ENCODE peak calls at places on chromosomes 13 and 19, in five cellular contexts. E is mesenchymal stem cell, C is mesendoderm, W is H1, T is neuronal stem cell. X is an unnamed sample.

GRCh38 chr19:3528539-3529211 is 10.3 kb upstream of the TEKTIP1 start:
- DNase-seq in W (no peak), E (no peak), T (no peak), C (no peak), X (no peak)

GRCh38 chr19:52993342-52994178 is 20.2 kb upstream of the ERVV-1 start:
- DNase-seq in C (peak), T (peak), W (no peak), E (peak), X (peak)

GRCh38 chr13:30798776-30799625 is 63.7 kb downstream of the ALOX5AP start:
- DNase-seq in T (no peak), E (peak), C (peak), W (no peak), X (peak)

GRCh38 chr19:50890422-50891252 is 17.4 kb downstream of the KLK2 start:
- DNase-seq in C (no peak), W (no peak), E (no peak), T (no peak), X (peak)

GRCh38 chr19:18861235-18861634 is 29.5 kb downstream of the UPF1 start:
- DNase-seq in T (no peak), E (no peak), C (no peak), W (no peak), X (no peak)

GRCh38 chr19:2148482-2149135 is 2.8 kb downstream of the AP3D1 start:
- DNase-seq in E (no peak), W (no peak), T (no peak), C (no peak), X (no peak)

GRCh38 chr13:94143624-94144350 is 335.7 kb downstream of the DCT start:
- DNase-seq in W (peak), T (no peak), C (no peak), E (no peak), X (no peak)

GRCh38 chr13:74550039-74550438 is 415.8 kb upstream of the KLF12 start:
- DNase-seq in C (peak), E (peak), W (no peak), T (no peak), X (no peak)

GRCh38 chr19:2711175-2711936 is 8.9 kb upstream of the GNG7 start:
- DNase-seq in C (no peak), E (peak), T (no peak), W (no peak), X (peak)

GRCh38 chr19:18339703-18340102 is 695 bp upstream of the PGPEP1 start:
- DNase-seq in C (peak), W (no peak), E (peak), T (no peak), X (peak)

GRCh38 chr13:47932953-47933687 is 68.0 kb downstream of the SUCLA2 start:
- DNase-seq in C (peak), T (peak), W (no peak), E (no peak), X (no peak)

GRCh38 chr13:36382030-36382429 is 35.8 kb upstream of the SPART start:
- DNase-seq in C (no peak), W (no peak), E (no peak), T (no peak), X (no peak)

GRCh38 chr19:53047379-53047778 is 2.8 kb downstream of the ERVV-2 start:
- DNase-seq in W (no peak), C (no peak), E (no peak), T (no peak), X (no peak)

GRCh38 chr13:45104294-45104693 is 16.0 kb upstream of the GTF2F2 start:
- DNase-seq in C (no peak), E (no peak), W (no peak), T (no peak), X (no peak)

GRCh38 chr19:4130635-4131438 is 6.9 kb upstream of the MAP2K2 start:
- DNase-seq in E (peak), C (no peak), T (no peak), W (no peak), X (peak)

GRCh38 chr19:47112664-47113445 is 721 bp downstream of the ZC3H4 start:
- DNase-seq in E (peak), T (peak), C (peak), W (peak), X (peak)
- H2BK15ac ChIP-seq in E (peak), T (no peak), C (no peak), W (no peak), X (peak)

GRCh38 chr19:48365602-48366001 is 1.4 kb downstream of the SYNGR4 start:
- DNase-seq in W (no peak), T (no peak), E (no peak), C (no peak), X (no peak)

GRCh38 chr19:48362716-48363499 is 832 bp downstream of the TMEM143 start:
- DNase-seq in W (peak), T (peak), C (peak), E (peak), X (peak)

GRCh38 chr19:48363500-48363809 is 285 bp downstream of the TMEM143 start:
- DNase-seq in E (no peak), W (no peak), T (no peak), C (no peak), X (no peak)

GRCh38 chr19:48363810-48364563 is at the start of the genes SYNGR4 and TMEM143:
- DNase-seq in W (peak), E (peak), C (peak), T (peak), X (peak)

GRCh38 chr19:48364564-48365363 is 597 bp downstream of the SYNGR4 start:
- DNase-seq in W (no peak), T (no peak), E (no peak), C (no peak), X (no peak)
- H2BK15ac ChIP-seq in W (no peak), T (peak), E (no peak), C (no peak), X (peak)

GRCh38 chr13:97999653-98000052 is 46.2 kb downstream of the IPO5 start:
- DNase-seq in E (no peak), C (no peak), T (no peak), W (no peak), X (no peak)

GRCh38 chr13:98007001-98007400 is 53.5 kb downstream of the IPO5 start:
- DNase-seq in T (no peak), W (no peak), C (no peak), E (no peak), X (no peak)

DNA sequence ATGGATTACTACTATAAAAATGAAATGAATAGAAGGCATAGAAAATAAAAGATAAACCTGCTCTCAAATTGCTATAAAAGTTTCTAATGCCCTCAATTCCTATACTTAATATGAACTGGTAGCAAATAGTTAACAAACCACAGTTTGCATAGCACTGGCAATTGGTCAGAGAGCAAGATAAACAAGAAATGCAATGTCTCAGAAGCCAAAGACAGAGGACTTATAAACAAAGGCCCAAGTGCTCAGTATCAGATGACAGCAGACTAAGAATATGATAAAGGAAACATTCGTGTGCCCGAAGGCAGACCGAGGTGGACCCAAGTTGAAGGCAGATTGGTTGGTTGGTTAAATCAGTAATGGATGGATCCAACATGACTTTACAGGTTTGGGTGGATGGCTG is 50.6 kb downstream of the IPO5 start:
- DNase-seq in C (no peak), T (no peak), E (peak), W (no peak), X (peak)
- H2BK15ac ChIP-seq in C (no peak), T (no peak), E (peak), W (no peak), X (peak)

GRCh38 chr19:48659768-48660167 is 13.0 kb downstream of the NTN5 start:
- DNase-seq in E (peak), W (no peak), T (no peak), C (no peak), X (no peak)
- H2BK15ac ChIP-seq in E (no peak), W (no peak), T (no peak), C (no peak), X (no peak)